ENCODE peak calls at places on chromosomes 13 and 19, in seven cellular contexts. M, L, U, W, A, T and K are unnamed samples.

GRCh38 chr13:40963927-40964326 is 55.2 kb downstream of the ELF1 start:
- DNase-seq in T (peak), L (peak), W (no peak), A (peak), M (no peak), U (no peak), K (peak)

GRCh38 chr19:52237771-52238400 is 31.5 kb upstream of the ZNF766 start:
- DNase-seq in U (peak), W (peak), L (peak), M (peak), T (peak), A (peak), K (peak)

GRCh38 chr13:30804474-30804873 is 69.1 kb downstream of the ALOX5AP start:
- DNase-seq in M (no peak), U (no peak), L (no peak), W (no peak), T (no peak), A (no peak), K (no peak)

GRCh38 chr19:33736158-33736557 is 60.5 kb upstream of the KCTD15 start:
- DNase-seq in W (no peak), M (no peak), T (no peak), U (no peak), L (no peak), A (no peak), K (no peak)

GRCh38 chr19:46299004-46299509 is 2.2 kb downstream of the HIF3A start:
- DNase-seq in W (no peak), M (no peak), A (peak), U (no peak), T (no peak), L (peak), K (no peak)

GRCh38 chr13:66617786-66618185 is 612.4 kb downstream of the PCDH9 start:
- DNase-seq in M (no peak), U (no peak), W (no peak), L (no peak), T (no peak), A (no peak), K (no peak)

GRCh38 chr13:97267418-97268059 is 45.4 kb downstream of the MBNL2 start:
- DNase-seq in T (no peak), U (no peak), L (no peak), W (peak), A (no peak), M (peak), K (peak)

GRCh38 chr13:94416454-94417080 is 62.9 kb downstream of the DCT start:
- DNase-seq in A (peak), U (peak), W (peak), T (peak), M (peak), L (peak), K (peak)

GRCh38 chr13:40485611-40486517 is 180.6 kb downstream of the FOXO1 start:
- DNase-seq in M (no peak), T (no peak), W (no peak), A (no peak), L (no peak), U (no peak), K (no peak)

GRCh38 chr13:50378513-50378970 is 363.3 kb downstream of the KCNRG start:
- DNase-seq in T (no peak), L (no peak), A (no peak), W (no peak), U (no peak), M (no peak), K (peak)

GRCh38 chr19:31152906-31153305 is 196.3 kb downstream of the TSHZ3 start:
- DNase-seq in T (no peak), L (peak), M (no peak), U (no peak), W (no peak), A (no peak), K (no peak)

GRCh38 chr19:6890938-6891337 is 3.6 kb downstream of the ADGRE1 start:
- DNase-seq in U (no peak), A (no peak), M (no peak), T (no peak), L (no peak), W (no peak), K (no peak)

GRCh38 chr19:49347835-49348234 is 12.6 kb downstream of the CD37 start:
- DNase-seq in T (peak), A (peak), M (peak), W (no peak), U (no peak), L (peak), K (peak)

GRCh38 chr13:41562083-41562482 is 104.7 kb downstream of the RGCC start:
- DNase-seq in L (peak), T (peak), W (no peak), U (no peak), M (no peak), A (peak), K (no peak)

GRCh38 chr13:45975337-45975736 is 77.2 kb downstream of the ZC3H13 start:
- DNase-seq in L (no peak), A (no peak), M (no peak), T (no peak), W (no peak), U (no peak), K (no peak)

GRCh38 chr13:111119966-111120365 is 4.9 kb downstream of the ARHGEF7 start:
- DNase-seq in A (no peak), U (no peak), M (no peak), W (no peak), T (no peak), L (peak), K (no peak)

GRCh38 chr19:8307400-8307964 is 676 bp downstream of the CD320 start:
- DNase-seq in U (no peak), M (no peak), W (no peak), L (no peak), T (no peak), A (no peak), K (peak)

GRCh38 chr19:40224342-40225148 is 1.9 kb downstream of the CCNP start:
- DNase-seq in L (no peak), M (no peak), U (no peak), T (no peak), W (no peak), A (no peak), K (no peak)

GRCh38 chr19:48445256-48445605 is 552 bp upstream of the GRWD1 start:
- DNase-seq in U (no peak), T (peak), L (peak), A (peak), W (peak), M (peak), K (peak)

GRCh38 chr13:20891034-20891433 is 11.5 kb downstream of the XPO4 start:
- DNase-seq in A (no peak), M (no peak), T (no peak), U (no peak), L (no peak), W (no peak), K (no peak)
- H4K8ac ChIP-seq in A (no peak), M (no peak), T (no peak), U (no peak), L (no peak), W (no peak), K (no peak)

GRCh38 chr13:79353698-79354097 is 52.4 kb downstream of the RBM26 start:
- DNase-seq in M (no peak), A (peak), L (no peak), T (no peak), U (no peak), W (no peak), K (no peak)
- H3K4ac ChIP-seq in M (no peak), A (no peak), L (no peak), T (no peak), U (no peak), W (no peak), K (no peak)

GRCh38 chr19:839146-839872 is 1.5 kb upstream of the PRTN3 start:
- DNase-seq in U (no peak), W (no peak), A (no peak), L (no peak), T (no peak), M (no peak), K (no peak)
- H2BK5ac ChIP-seq in U (no peak), W (no peak), A (no peak), L (no peak), T (no peak), M (no peak), K (no peak)

GRCh38 chr13:96068729-96069128 is 15.5 kb upstream of the UGGT2 start:
- DNase-seq in M (no peak), U (no peak), L (no peak), A (no peak), W (no peak), T (no peak), K (no peak)
- H4K8ac ChIP-seq in M (no peak), U (no peak), L (no peak), A (no peak), W (no peak), T (no peak), K (no peak)

GRCh38 chr13:26983533-26984315 is 187.9 kb downstream of the USP12 start:
- DNase-seq in T (peak), A (peak), W (no peak), M (no peak), L (no peak), U (no peak), K (no peak)
- H3K4ac ChIP-seq in T (no peak), A (peak), W (no peak), M (no peak), L (peak), U (no peak), K (no peak)

GRCh38 chr19:1807695-1808394 is 4.2 kb downstream of the ATP8B3 start:
- DNase-seq in A (no peak), L (no peak), T (peak), W (no peak), M (no peak), U (no peak), K (no peak)

GRCh38 chr19:1807030-1807694 is 4.9 kb downstream of the ATP8B3 start:
- DNase-seq in A (no peak), L (no peak), U (no peak), M (no peak), T (no peak), W (no peak), K (no peak)

GRCh38 chr19:1806184-1807029 is 5.7 kb downstream of the ATP8B3 start:
- DNase-seq in W (no peak), A (no peak), M (no peak), L (no peak), T (no peak), U (no peak), K (no peak)

GRCh38 chr19:1804858-1805257 is 7.2 kb downstream of the ATP8B3 start:
- DNase-seq in W (no peak), T (no peak), U (no peak), L (no peak), M (no peak), A (no peak), K (no peak)

DNA sequence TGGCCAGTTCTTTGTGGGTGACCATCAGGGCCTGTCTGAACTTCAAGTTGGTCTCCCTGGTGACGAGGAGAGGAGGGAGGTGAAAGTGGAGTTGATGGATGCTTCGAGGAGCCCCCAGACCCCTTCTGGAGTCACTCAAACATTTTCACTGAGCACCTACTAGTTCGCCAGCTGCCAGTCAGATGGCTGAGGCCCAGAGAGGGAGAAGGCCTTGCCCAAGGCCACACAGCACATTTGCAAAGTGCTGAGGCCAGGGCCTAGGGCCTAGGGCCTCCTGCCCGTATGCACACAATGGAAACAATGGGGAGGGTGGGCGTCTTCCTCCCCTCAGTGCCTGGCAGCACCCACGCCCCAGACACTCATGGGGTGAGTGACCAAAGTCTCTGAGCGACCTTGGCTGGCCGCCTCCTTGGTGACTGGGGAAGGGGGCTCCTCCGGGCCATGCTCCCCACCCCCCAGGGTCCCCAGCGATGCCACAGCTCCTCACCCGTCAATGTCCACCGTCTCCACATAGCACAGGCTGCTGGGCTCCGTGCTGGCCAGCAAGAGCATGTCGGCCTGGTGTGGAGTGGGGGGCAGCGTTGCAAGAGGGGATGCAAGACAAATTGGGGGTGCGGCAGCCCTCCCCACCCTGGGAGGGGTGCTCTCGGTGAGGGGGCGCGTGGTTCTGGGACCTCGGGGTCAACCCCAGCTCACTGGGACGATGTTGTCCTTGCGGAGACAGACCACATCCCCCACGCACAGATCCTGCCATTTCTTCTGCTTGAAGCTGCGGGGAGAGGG is 6.5 kb downstream of the ATP8B3 start:
- DNase-seq in T (no peak), U (no peak), W (no peak), M (no peak), L (no peak), A (no peak), K (no peak)
- H2BK5ac ChIP-seq in T (no peak), U (no peak), W (no peak), M (no peak), L (no peak), A (no peak), K (no peak)

GRCh38 chr19:19515764-19516519 is at the start of gene NDUFA13:
- DNase-seq in T (peak), W (peak), M (peak), A (peak), L (peak), U (peak), K (peak)
- H4K8ac ChIP-seq in T (peak), W (peak), M (no peak), A (peak), L (peak), U (peak), K (peak)

GRCh38 chr19:47430041-47430802 is 10.9 kb upstream of the MEIS3 start:
- DNase-seq in U (no peak), A (peak), T (peak), L (peak), M (peak), W (peak), K (peak)
- H3K4ac ChIP-seq in U (no peak), A (peak), T (no peak), L (peak), M (no peak), W (peak), K (no peak)

GRCh38 chr13:29523199-29523931 is 72.1 kb downstream of the SLC7A1 start:
- DNase-seq in M (no peak), U (no peak), T (no peak), W (no peak), L (no peak), A (no peak), K (no peak)
- H2BK5ac ChIP-seq in M (no peak), U (no peak), T (peak), W (no peak), L (no peak), A (peak), K (no peak)

DNA sequence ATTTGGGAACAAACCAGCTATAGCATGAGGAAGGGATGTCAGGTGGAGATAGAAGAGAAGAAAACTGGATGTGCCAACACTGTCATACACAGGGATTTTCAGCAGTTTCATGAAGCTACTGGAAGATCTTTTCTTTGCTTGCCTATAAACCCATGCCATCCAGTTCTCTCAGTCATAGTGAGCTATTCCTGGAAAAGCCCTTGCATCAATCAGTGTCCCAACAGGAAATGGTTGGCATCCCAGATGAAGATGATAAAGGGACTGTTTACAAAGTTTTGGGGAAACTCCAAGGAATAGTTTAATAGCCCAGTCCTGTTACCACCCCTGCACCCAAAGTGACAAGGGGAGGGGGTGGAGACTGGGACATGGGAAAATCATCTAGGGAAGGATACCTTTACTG is 58.5 kb upstream of the ARGLU1 start:
- DNase-seq in W (no peak), A (no peak), M (no peak), T (no peak), U (no peak), L (no peak), K (no peak)
- H4K8ac ChIP-seq in W (no peak), A (no peak), M (no peak), T (no peak), U (no peak), L (no peak), K (no peak)